ENCODE peak calls at places on chromosomes 4 and X, in eight cellular contexts. One of them, this sample, is unnamed.

GRCh38 chrX:131675596-131676194 is 131.8 kb downstream of the OR13H1 start:
- DNase-seq in GM10248: peak; percentile 38
- DNase-seq in H7: peak; percentile 56
- DNase-seq in NCI-H82: peak; percentile 76
- DNase-seq in endodermal cell: peak; percentile 49
- DNase-seq in fibroblast of the aortic adventitia: peak; percentile 6
- DNase-seq in foreskin fibroblast: peak; percentile 1
- DNase-seq in HL-60: peak; percentile 6
- DNase-seq in this sample: no peak

GRCh38 chrX:112753116-112753515 is 73.4 kb upstream of the LHFPL1 start:
- DNase-seq in GM10248: no peak
- DNase-seq in foreskin fibroblast: no peak
- DNase-seq in NCI-H82: no peak
- DNase-seq in endodermal cell: no peak
- DNase-seq in H7: no peak
- DNase-seq in HL-60: no peak
- DNase-seq in fibroblast of the aortic adventitia: no peak
- DNase-seq in this sample: no peak

GRCh38 chr4:172147702-172148101 is 334.5 kb downstream of the GALNTL6 start:
- DNase-seq in endodermal cell: no peak
- DNase-seq in H7: no peak
- DNase-seq in foreskin fibroblast: no peak
- DNase-seq in NCI-H82: no peak
- DNase-seq in HL-60: no peak
- DNase-seq in fibroblast of the aortic adventitia: peak; percentile 9
- DNase-seq in GM10248: no peak
- DNase-seq in this sample: no peak

GRCh38 chr4:100188829-100189228 is 1.4 kb downstream of the DDIT4L start:
- DNase-seq in H7: no peak
- DNase-seq in fibroblast of the aortic adventitia: no peak
- DNase-seq in HL-60: no peak
- DNase-seq in foreskin fibroblast: no peak
- DNase-seq in GM10248: no peak
- DNase-seq in NCI-H82: peak; percentile 72
- DNase-seq in endodermal cell: no peak
- DNase-seq in this sample: no peak

GRCh38 chr4:98745372-98745771 is 87.0 kb upstream of the TSPAN5 start:
- DNase-seq in NCI-H82: peak; percentile 56
- DNase-seq in foreskin fibroblast: no peak
- DNase-seq in fibroblast of the aortic adventitia: peak; percentile 57
- DNase-seq in HL-60: peak; percentile 31
- DNase-seq in H7: no peak
- DNase-seq in endodermal cell: no peak
- DNase-seq in GM10248: no peak
- DNase-seq in this sample: no peak

GRCh38 chr4:122091397-122091796 is 60.7 kb upstream of the BLTP1 start:
- DNase-seq in GM10248: no peak
- DNase-seq in endodermal cell: no peak
- DNase-seq in H7: no peak
- DNase-seq in HL-60: no peak
- DNase-seq in foreskin fibroblast: no peak
- DNase-seq in NCI-H82: no peak
- DNase-seq in fibroblast of the aortic adventitia: no peak
- DNase-seq in this sample: no peak

GRCh38 chrX:136747003-136747986 is 33.4 kb downstream of the ARHGEF6 start:
- DNase-seq in H7: no peak
- DNase-seq in HL-60: no peak
- DNase-seq in fibroblast of the aortic adventitia: no peak
- DNase-seq in endodermal cell: no peak
- DNase-seq in foreskin fibroblast: no peak
- DNase-seq in GM10248: no peak
- DNase-seq in NCI-H82: no peak
- DNase-seq in this sample: peak; percentile 5

GRCh38 chr4:142191901-142192300 is 555.5 kb downstream of the IL15 start:
- DNase-seq in fibroblast of the aortic adventitia: peak; percentile 39
- DNase-seq in foreskin fibroblast: no peak
- DNase-seq in NCI-H82: no peak
- DNase-seq in HL-60: no peak
- DNase-seq in H7: no peak
- DNase-seq in GM10248: no peak
- DNase-seq in endodermal cell: no peak
- DNase-seq in this sample: no peak

GRCh38 chr4:82745173-82745842 is 53.3 kb downstream of the SCD5 start:
- DNase-seq in endodermal cell: peak; percentile 80
- DNase-seq in NCI-H82: no peak
- DNase-seq in foreskin fibroblast: no peak
- DNase-seq in fibroblast of the aortic adventitia: peak; percentile 38
- DNase-seq in H7: no peak
- DNase-seq in GM10248: no peak
- DNase-seq in HL-60: no peak
- DNase-seq in this sample: no peak

GRCh38 chr4:145843148-145843547 is 95.5 kb downstream of the ZNF827 start:
- DNase-seq in fibroblast of the aortic adventitia: peak; percentile 92
- DNase-seq in HL-60: no peak
- DNase-seq in endodermal cell: no peak
- DNase-seq in NCI-H82: no peak
- DNase-seq in foreskin fibroblast: peak; percentile 69
- DNase-seq in GM10248: no peak
- DNase-seq in H7: no peak
- DNase-seq in this sample: peak; percentile 7

GRCh38 chr4:93384211-93384610 is 444.3 kb upstream of the ATOH1 start:
- DNase-seq in endodermal cell: no peak
- DNase-seq in NCI-H82: no peak
- DNase-seq in fibroblast of the aortic adventitia: no peak
- DNase-seq in foreskin fibroblast: peak; percentile 44
- DNase-seq in H7: no peak
- DNase-seq in GM10248: no peak
- DNase-seq in HL-60: no peak
- DNase-seq in this sample: no peak